ENCODE peak calls at places on chromosomes 7 and 10, in five cellular contexts. K is GM12878, W is K562, T is HepG2, O is H1. I is an unnamed sample.
A peak's percentile ranks its signal among the peaks of the same experiment; 100 is the strongest.

GRCh38 chr7:137606061-137606674 is 240.6 kb downstream of the DGKI start:
- DNase-seq in K (no peak), W (peak; percentile 42), T (peak; percentile 38), O (no peak), I (no peak)

GRCh38 chr10:97278491-97278989 is 13.9 kb downstream of the ARHGAP19 start:
- DNase-seq in K (no peak), W (peak; percentile 18), T (peak; percentile 67), O (no peak), I (no peak)

GRCh38 chr7:150998341-150998740 is 7.5 kb downstream of the NOS3 start:
- DNase-seq in K (no peak), W (no peak), T (no peak), O (no peak), I (no peak)

GRCh38 chr7:108452707-108453106 is 3.5 kb downstream of the NRCAM start:
- DNase-seq in K (no peak), W (peak; percentile 52), T (peak; percentile 13), O (no peak), I (no peak)

GRCh38 chr7:2521952-2522591 is 2.5 kb downstream of the LFNG start:
- DNase-seq in K (no peak), W (no peak), T (no peak), O (no peak), I (no peak)

GRCh38 chr7:107854989-107855388 is 36.0 kb upstream of the DLD start:
- DNase-seq in K (no peak), W (no peak), T (no peak), O (no peak), I (no peak)

GRCh38 chr10:101301111-101301731 is 52.7 kb upstream of the BTRC start:
- DNase-seq in K (no peak), W (peak; percentile 50), T (peak; percentile 51), O (peak; percentile 49), I (peak; percentile 80)

GRCh38 chr7:68955656-68956055 is 642.6 kb upstream of the AUTS2 start:
- DNase-seq in K (no peak), W (no peak), T (no peak), O (no peak), I (no peak)

GRCh38 chr7:158827411-158828342 is 1.6 kb downstream of the ESYT2 start:
- DNase-seq in K (no peak), W (peak; percentile 48), T (no peak), O (no peak), I (no peak)

GRCh38 chr10:126504051-126504760 is 115.9 kb upstream of the ADAM12 start:
- DNase-seq in K (no peak), W (peak; percentile 5), T (peak; percentile 59), O (no peak), I (peak; percentile 48)

GRCh38 chr7:129739427-129739826 is 127.9 kb downstream of the NRF1 start:
- DNase-seq in K (no peak), W (no peak), T (no peak), O (no peak), I (no peak)

GRCh38 chr10:1498746-1499343 is 238.5 kb downstream of the ADARB2 start:
- DNase-seq in K (no peak), W (no peak), T (no peak), O (no peak), I (no peak)

GRCh38 chr10:95308389-95309302 is 17.8 kb upstream of the PDLIM1 start:
- DNase-seq in K (no peak), W (no peak), T (peak; percentile 68), O (no peak), I (no peak)

GRCh38 chr10:19815478-19816419 is 483 bp upstream of the PLXDC2 start:
- DNase-seq in K (no peak), W (no peak), T (no peak), O (peak; percentile 57), I (peak; percentile 86)

GRCh38 chr7:55157347-55158105 is 138.7 kb downstream of the EGFR start:
- DNase-seq in K (no peak), W (no peak), T (no peak), O (no peak), I (no peak)

GRCh38 chr10:43209064-43209455 is 57.8 kb downstream of the RASGEF1A start:
- DNase-seq in K (no peak), W (no peak), T (no peak), O (no peak), I (peak; percentile 5)

GRCh38 chr10:131775833-131776232 is 125.0 kb upstream of the PPP2R2D start:
- DNase-seq in K (no peak), W (no peak), T (no peak), O (no peak), I (no peak)

GRCh38 chr7:152672626-152673025 is 3.3 kb downstream of the XRCC2 start:
- DNase-seq in K (no peak), W (no peak), T (no peak), O (no peak), I (no peak)

GRCh38 chr7:150514748-150515222 is at the start of gene GIMAP7:
- DNase-seq in K (peak; percentile 56), W (no peak), T (no peak), O (no peak), I (no peak)

GRCh38 chr7:56218510-56218909 is 102.3 kb upstream of the NUPR2 start:
- DNase-seq in K (no peak), W (no peak), T (no peak), O (no peak), I (no peak)

DNA sequence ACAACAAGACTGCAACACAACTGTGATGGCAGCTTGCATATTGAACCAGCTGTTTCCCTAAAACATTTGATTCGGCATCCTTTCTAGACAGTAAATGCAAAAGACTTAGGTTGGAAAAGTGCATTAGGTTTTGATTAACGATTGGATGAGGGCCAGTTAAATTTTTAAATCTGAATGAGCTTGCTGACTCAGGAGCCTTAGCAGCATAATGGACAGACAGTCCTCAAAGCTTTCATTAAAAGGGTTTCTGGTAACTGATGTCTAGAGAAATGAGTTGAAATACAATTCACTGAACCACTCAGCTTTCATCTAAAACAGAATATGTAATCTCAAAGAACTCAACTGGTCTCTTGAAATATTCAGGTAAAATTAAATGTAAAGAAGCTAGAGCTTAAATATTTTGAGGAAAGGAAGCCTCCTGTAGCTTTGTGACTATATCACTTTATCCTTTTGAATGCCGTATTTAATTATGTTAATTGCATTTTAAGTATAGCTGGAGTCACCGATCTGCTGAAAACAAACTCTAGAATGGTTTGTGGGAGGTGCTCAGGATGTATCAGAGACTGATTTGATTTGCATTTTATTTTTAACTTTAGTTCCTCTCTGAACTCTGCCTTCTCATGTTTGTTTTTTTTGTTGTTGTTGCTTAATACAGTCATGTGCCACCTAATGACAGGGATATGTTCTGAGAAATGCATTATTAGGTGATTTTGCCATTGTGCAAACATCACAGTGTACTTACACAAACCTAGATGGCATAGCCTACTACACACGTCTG is 29.3 kb upstream of the ATRNL1 start:
- DNase-seq in K (no peak), W (no peak), T (no peak), O (no peak), I (no peak)
- TF ChIP-seq ATF2 in K (no peak), W (no peak), T (no peak), O (no peak), I (no peak)

DNA sequence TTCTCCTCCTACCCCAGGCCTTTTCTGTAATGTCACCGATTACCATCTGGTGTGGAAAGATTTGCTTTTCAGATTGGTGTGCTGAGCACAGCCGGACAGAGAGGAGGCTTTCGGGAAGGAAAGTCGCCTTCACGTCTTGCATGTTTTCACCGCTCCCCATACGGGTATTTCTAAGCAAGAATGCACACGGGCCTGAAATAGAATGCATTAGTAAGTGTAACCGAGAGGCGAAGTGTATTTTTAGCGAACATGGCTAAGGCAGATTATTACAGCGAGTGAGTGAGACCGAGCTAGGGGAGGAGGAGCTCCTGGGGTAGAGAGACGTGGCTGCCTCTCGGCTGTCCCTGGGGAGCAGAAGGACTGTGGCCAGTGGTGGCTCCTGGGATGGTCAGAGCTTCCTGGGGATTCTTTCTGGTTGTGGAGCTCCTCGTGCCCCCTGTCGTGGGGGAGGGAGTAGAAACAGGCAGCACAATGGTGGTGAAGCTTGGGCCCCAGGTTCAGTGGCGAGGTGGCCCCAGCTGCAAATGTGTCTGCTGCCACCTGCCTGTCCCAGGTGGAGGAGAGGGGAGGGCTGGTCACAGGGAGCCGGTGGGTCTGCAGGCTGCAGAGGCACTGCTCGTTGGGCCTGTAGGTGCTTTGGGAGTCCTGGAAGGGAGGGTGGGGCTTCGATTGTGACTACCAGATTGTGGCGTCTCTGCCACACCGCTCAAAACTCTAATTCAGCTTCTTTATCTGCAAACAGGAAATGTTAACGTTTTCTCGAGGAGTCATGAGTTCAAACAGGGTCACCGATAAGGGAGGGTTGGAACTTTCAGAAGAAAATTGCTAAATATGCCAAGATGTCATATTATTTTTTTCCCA is 135.8 kb downstream of the CAMK1D start:
- DNase-seq in K (peak; percentile 76), W (no peak), T (peak; percentile 13), O (peak; percentile 9), I (peak; percentile 43)
- TF ChIP-seq ATF2 in K (no peak), W (no peak), T (no peak), O (no peak), I (no peak)

GRCh38 chr7:22111661-22112060 is 166.0 kb upstream of the CDCA7L start:
- DNase-seq in K (no peak), W (no peak), T (no peak), O (no peak), I (no peak)
- TF ChIP-seq ATF2 in K (no peak), W (no peak), T (no peak), O (no peak), I (no peak)

GRCh38 chr7:120987683-120988590 is 574 bp upstream of the CPED1 start:
- DNase-seq in K (peak; percentile 47), W (peak; percentile 94), T (peak; percentile 73), O (peak; percentile 82), I (peak; percentile 82)
- TF ChIP-seq ATF2 in K (no peak), W (no peak), T (no peak), O (no peak), I (no peak)

DNA sequence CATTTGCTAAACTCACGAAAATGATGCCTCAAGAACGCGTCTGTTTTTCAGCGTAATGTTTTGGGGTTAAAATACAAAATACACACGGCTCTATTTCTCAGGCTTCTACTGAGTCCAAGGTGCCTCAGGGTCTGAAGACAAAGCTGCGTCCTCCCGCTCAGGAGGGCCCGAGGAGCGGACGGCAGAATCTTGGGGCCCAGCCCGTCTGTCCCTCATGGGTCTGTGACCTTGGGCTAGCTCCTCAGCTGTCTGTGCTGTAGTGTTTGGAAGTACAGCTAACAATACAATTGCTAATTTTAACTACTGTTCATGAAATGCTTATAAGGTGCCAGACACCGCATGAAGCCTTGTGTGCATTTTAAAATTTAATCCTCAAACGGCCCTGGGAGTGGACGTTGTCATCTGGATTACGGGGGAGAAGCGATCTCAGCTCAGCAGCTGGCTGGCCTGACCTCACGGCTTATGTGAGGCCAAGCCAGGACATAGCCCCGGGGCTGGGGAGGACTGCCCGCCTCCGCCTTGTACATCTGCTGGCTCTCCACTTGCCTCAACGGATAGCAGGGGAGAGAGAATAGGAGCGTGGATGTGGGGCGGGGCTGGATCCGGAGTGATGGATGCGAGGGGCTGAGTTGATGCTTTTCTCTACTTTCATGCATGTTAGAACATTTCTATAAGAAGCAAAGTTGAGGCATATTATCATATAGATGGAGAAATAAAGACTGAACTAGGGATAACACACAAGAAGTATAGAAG is 357.4 kb downstream of the GLRX3 start:
- DNase-seq in K (no peak), W (no peak), T (no peak), O (no peak), I (no peak)
- TF ChIP-seq ATF2 in K (no peak), W (no peak), T (no peak), O (no peak), I (no peak)

GRCh38 chr7:129363-130221 is 62.8 kb upstream of the FAM20C start:
- DNase-seq in K (no peak), W (no peak), T (no peak), O (no peak), I (no peak)
- TF ChIP-seq ATF2 in K (no peak), W (no peak), T (no peak), O (no peak), I (no peak)